ENCODE peak calls at places on chromosomes 16 and 17, in four cellular contexts. L is brain microvascular endothelial cell; H is Panc1; Q is CD4-positive, alpha-beta T cell. S is an unnamed sample.

GRCh38 chr16:9050102-9050830 is 41.2 kb upstream of the HAPSTR1 start:
- DNase-seq in L (no peak), H (no peak), Q (no peak), S (no peak)

GRCh38 chr16:46812781-46813555 is 18.0 kb downstream of the C16orf87 start:
- DNase-seq in L (no peak), H (no peak), Q (no peak), S (no peak)

GRCh38 chr17:17305282-17305801 is 2.2 kb downstream of the NT5M start:
- DNase-seq in L (no peak), H (no peak), Q (peak), S (no peak)

GRCh38 chr17:2259769-2260536 is 43.6 kb downstream of the SMG6 start:
- DNase-seq in L (no peak), H (no peak), Q (peak), S (no peak)

GRCh38 chr17:38725066-38725465 is 5.1 kb upstream of the CISD3 start:
- DNase-seq in L (no peak), H (no peak), Q (no peak), S (no peak)

GRCh38 chr17:68011199-68011665 is 15.0 kb upstream of the C17orf58 start:
- DNase-seq in L (no peak), H (no peak), Q (peak), S (no peak)

GRCh38 chr17:1110844-1111598 is 68.8 kb downstream of the ABR start:
- DNase-seq in L (peak), H (peak), Q (no peak), S (peak)

GRCh38 chr16:85860413-85861094 is 38.4 kb upstream of the IRF8 start:
- DNase-seq in L (no peak), H (no peak), Q (no peak), S (no peak)

GRCh38 chr17:42682400-42683384 is at the start of gene CNTNAP1:
- DNase-seq in L (peak), H (no peak), Q (no peak), S (no peak)

GRCh38 chr16:57579361-57579665 is 36.9 kb downstream of the ADGRG5 start:
- DNase-seq in L (no peak), H (no peak), Q (no peak), S (no peak)
- TF ChIP-seq CTCF in L (no peak), H (no peak), Q (no peak), S (no peak)

GRCh38 chr17:82592289-82592683 is 56.0 kb downstream of the WDR45B start:
- DNase-seq in L (no peak), H (no peak), Q (no peak), S (no peak)
- H3K27ac ChIP-seq in L (no peak), H (peak), Q (peak), S (no peak)

DNA sequence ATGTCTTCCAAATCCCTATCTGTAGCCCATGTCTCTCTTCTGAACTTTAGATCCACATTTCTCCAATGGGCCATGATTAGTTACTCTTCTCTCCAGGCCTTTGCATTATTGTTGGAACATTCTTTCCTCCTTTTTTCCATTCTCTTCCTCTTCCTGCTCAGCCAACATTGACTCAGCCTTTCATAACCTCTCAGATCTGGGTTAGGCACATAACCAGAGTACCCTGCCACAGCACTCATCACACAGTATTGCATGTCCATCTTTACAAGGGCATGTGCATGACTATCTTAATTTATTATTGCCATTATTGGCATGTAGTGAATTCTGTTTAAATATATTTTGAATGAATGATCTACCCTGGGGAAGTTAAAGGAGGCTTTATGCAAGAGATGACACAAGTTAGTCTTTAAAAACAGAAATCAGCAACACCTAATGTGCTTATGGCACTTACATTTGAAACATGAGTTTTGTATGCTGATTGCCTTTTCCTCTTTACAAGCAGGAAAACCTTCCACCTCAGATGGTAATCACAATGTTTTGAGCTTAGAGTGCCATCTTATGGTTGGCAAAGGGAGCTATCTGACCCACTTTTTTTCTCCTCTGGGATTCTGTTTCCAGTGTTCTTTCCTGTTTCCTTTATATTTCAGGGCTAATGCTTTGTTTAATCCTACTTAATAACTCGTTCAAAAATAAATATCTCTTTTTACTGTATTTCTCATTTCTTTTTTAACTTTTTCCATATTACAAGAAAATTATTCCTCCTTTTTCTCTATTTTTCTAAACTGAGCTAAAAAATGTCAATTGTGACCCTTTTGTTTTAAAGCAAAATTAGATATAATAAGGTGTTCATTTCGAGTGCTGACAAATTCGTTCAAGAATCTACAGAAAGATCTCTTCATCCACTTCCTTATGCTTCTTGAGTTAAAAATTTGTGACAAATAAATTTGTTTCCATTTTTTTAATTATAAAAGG is 151.0 kb upstream of the RBL2 start:
- DNase-seq in L (no peak), H (peak), Q (no peak), S (peak)
- TF ChIP-seq CTCF in L (peak), H (peak), Q (peak), S (peak)

DNA sequence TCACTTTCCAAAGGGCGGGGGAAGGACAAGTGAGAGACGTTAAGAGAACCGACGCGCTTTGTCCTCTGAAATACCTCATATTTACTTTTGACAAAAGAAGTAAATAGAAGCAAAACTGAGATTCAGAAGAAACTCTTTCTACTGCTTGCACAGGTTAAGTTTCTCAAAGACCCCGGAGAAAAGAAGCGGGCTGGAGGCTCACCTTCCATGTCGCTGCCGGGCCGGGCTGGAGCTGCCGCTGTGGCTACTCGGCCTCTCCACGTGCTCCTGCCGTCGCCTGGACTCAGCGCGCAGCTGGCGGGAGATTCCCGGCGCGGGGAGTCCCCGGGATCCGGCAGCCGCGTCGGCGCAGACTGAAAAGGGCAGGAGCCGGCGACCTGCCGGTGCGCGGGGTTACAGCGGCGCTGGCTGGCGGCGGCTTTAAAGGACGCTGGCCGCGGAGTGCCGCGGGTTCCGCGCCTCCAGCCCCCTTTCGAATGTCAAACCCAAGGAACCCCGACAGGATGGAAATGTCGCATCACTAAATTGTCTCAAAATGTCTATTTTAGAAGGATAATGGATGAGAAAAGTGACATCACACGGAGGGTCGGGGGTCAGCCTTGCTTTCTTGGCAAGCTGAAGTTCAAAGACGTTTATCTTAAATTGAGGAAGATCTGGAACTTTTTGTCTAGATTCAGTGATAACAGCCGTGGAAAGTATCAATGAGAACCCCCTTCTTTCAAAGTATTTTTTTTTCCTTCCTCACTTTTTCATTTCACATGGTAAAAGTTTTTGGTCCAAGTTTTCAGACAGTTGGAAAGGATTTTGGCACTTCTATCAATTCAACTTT is at the start of gene IKZF3:
- DNase-seq in L (no peak), H (no peak), Q (peak), S (no peak)
- H3K27ac ChIP-seq in L (no peak), H (no peak), Q (peak), S (no peak)

DNA sequence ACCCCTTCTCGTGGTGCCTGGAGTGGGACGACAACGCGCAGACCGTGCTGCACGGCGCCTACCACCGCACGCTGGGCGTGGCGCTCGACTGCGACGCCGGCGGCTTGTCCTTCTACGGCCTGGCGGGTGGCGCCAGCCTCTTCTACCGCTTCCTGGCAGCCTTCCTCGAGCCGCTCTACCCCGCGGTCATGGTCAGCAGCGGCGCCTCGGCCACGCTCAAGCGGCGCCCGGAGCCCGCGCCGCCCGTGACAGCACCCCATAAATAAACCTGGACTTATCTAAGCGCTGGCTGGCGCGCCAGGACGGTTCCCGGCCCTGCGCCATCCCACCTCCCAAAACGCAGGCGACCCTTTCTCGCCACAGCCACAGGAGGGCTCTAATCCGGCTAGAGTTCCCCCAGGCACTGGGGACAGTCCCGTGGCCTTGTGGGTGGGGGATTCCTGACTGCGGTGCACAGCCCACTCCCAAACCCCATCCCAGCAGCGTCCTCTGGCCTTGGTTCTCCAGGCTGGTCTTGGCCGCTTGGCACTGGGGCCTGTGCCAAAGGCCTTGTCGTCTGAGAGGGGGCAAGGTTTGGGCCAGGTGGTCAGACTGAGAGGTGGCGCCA is 10.2 kb upstream of the SLC16A5 start:
- DNase-seq in L (no peak), H (no peak), Q (peak), S (no peak)
- TF ChIP-seq CTCF in L (no peak), H (no peak), Q (no peak), S (peak)